ENCODE peak calls at places on chromosomes 12 and 14, in eight cellular contexts. Y, F, P, Q, L, C, T and H are unnamed samples.

GRCh38 chr12:124411291-124411878 is 116.5 kb downstream of the RFLNA start:
- DNase-seq in Y (peak; percentile 76), F (no peak), P (peak; percentile 75), Q (no peak), L (peak; percentile 63), C (peak; percentile 52), T (no peak), H (no peak)

GRCh38 chr12:54689984-54690383 is 41.8 kb upstream of the DCD start:
- DNase-seq in Y (no peak), F (no peak), P (no peak), Q (no peak), L (no peak), C (no peak), T (no peak), H (no peak)

GRCh38 chr12:85016423-85016822 is 19.7 kb downstream of the TSPAN19 start:
- DNase-seq in Y (peak; percentile 78), F (no peak), P (peak; percentile 50), Q (no peak), L (no peak), C (no peak), T (no peak), H (no peak)

GRCh38 chr12:122724641-122725243 is 5.9 kb downstream of the HCAR1 start:
- DNase-seq in Y (no peak), F (no peak), P (no peak), Q (no peak), L (no peak), C (no peak), T (no peak), H (no peak)

GRCh38 chr14:22691171-22691570 is 47.0 kb upstream of the OR6J1 start:
- DNase-seq in Y (peak; percentile 45), F (no peak), P (no peak), Q (no peak), L (no peak), C (no peak), T (no peak), H (no peak)

GRCh38 chr12:6026998-6027397 is 81.9 kb upstream of the ANO2 start:
- DNase-seq in Y (no peak), F (no peak), P (no peak), Q (no peak), L (no peak), C (no peak), T (no peak), H (no peak)

GRCh38 chr12:89166525-89166934 is 185.8 kb downstream of the DUSP6 start:
- DNase-seq in Y (no peak), F (no peak), P (no peak), Q (peak; percentile 31), L (no peak), C (no peak), T (no peak), H (no peak)

GRCh38 chr12:8493084-8493483 is 20.2 kb upstream of the CLEC4D start:
- DNase-seq in Y (no peak), F (no peak), P (peak; percentile 39), Q (peak; percentile 62), L (no peak), C (no peak), T (no peak), H (no peak)

GRCh38 chr12:459430-460258 is at the start of gene B4GALNT3:
- DNase-seq in Y (no peak), F (peak; percentile 75), P (no peak), Q (peak; percentile 67), L (peak; percentile 70), C (no peak), T (peak; percentile 31), H (peak; percentile 37)

GRCh38 chr12:92582888-92583287 is 119.9 kb upstream of the PLEKHG7 start:
- DNase-seq in Y (no peak), F (no peak), P (no peak), Q (no peak), L (no peak), C (no peak), T (no peak), H (no peak)

GRCh38 chr14:101840649-101841365 is 79.3 kb downstream of the PPP2R5C start:
- DNase-seq in Y (no peak), F (no peak), P (no peak), Q (no peak), L (no peak), C (no peak), T (no peak), H (no peak)

GRCh38 chr14:36584167-36584811 is 1.9 kb upstream of the NKX2-8 start:
- DNase-seq in Y (no peak), F (no peak), P (no peak), Q (no peak), L (no peak), C (no peak), T (no peak), H (no peak)

GRCh38 chr12:41907036-41907435 is 237.6 kb downstream of the GXYLT1 start:
- DNase-seq in Y (no peak), F (no peak), P (no peak), Q (no peak), L (no peak), C (no peak), T (no peak), H (no peak)

GRCh38 chr12:71041481-71041880 is 116.3 kb downstream of the TSPAN8 start:
- DNase-seq in Y (no peak), F (no peak), P (no peak), Q (no peak), L (peak; percentile 9), C (no peak), T (no peak), H (no peak)

GRCh38 chr12:48235796-48236333 is 32.8 kb upstream of the OR10AD1 start:
- DNase-seq in Y (no peak), F (no peak), P (no peak), Q (no peak), L (no peak), C (no peak), T (no peak), H (no peak)

GRCh38 chr12:57001448-57001906 is 4.9 kb downstream of the ZBTB39 start:
- DNase-seq in Y (no peak), F (peak; percentile 62), P (no peak), Q (peak; percentile 70), L (peak; percentile 80), C (no peak), T (peak; percentile 91), H (peak; percentile 47)

GRCh38 chr12:116426391-116427136 is 132.6 kb upstream of the MAP1LC3B2 start:
- DNase-seq in Y (peak; percentile 91), F (no peak), P (peak; percentile 69), Q (no peak), L (peak; percentile 27), C (peak; percentile 24), T (peak; percentile 13), H (no peak)

DNA sequence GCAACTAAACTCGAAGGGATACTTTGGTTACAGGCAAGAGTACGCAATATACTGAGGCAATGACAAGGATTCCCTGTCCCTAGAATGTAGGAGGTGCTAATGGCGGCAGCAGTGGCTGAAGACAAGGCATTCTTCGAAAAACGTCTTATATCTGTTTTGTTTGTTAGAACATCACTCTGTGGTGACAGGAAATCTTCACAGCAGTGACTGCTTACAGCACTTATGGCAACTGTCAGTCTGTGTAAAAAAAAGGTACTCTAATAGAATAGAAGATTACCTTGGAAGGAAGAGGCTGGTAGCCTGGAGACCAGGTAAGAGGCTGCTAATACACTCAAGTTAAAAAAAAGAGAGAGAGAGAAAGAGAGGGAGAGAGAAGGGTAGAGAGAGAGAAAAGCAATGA is 131.7 kb downstream of the ST8SIA1 start:
- DNase-seq in Y (no peak), F (no peak), P (no peak), Q (no peak), L (no peak), C (no peak), T (no peak), H (no peak)
- TF ChIP-seq CTCF in Y (no peak), F (no peak), P (no peak), Q (no peak), L (no peak), C (no peak), T (no peak), H (no peak)

GRCh38 chr12:4302881-4303280 is 18.1 kb upstream of the TIGAR start:
- DNase-seq in Y (no peak), F (no peak), P (no peak), Q (no peak), L (no peak), C (no peak), T (no peak), H (no peak)
- TF ChIP-seq CTCF in Y (no peak), F (no peak), P (no peak), Q (no peak), L (no peak), C (no peak), T (no peak), H (no peak)

GRCh38 chr12:12072064-12072760 is 1.5 kb downstream of the BCL2L14 start:
- DNase-seq in Y (no peak), F (peak; percentile 36), P (no peak), Q (peak; percentile 65), L (peak; percentile 74), C (no peak), T (no peak), H (no peak)

GRCh38 chr12:12070149-12070548 is 590 bp upstream of the BCL2L14 start:
- DNase-seq in Y (no peak), F (no peak), P (no peak), Q (no peak), L (peak; percentile 13), C (no peak), T (no peak), H (no peak)

GRCh38 chr12:12070674-12071661 is at the start of gene BCL2L14:
- DNase-seq in Y (no peak), F (no peak), P (no peak), Q (peak; percentile 69), L (peak; percentile 46), C (no peak), T (no peak), H (no peak)
- TF ChIP-seq CTCF in Y (no peak), F (no peak), P (no peak), Q (no peak), L (no peak), C (no peak), T (no peak), H (no peak)

GRCh38 chr12:50317198-50317597 is 33.9 kb upstream of the LIMA1 start:
- DNase-seq in Y (no peak), F (no peak), P (no peak), Q (no peak), L (no peak), C (no peak), T (no peak), H (no peak)
- TF ChIP-seq CTCF in Y (no peak), F (no peak), P (no peak), Q (no peak), L (no peak), C (no peak), T (no peak), H (no peak)

GRCh38 chr14:64725879-64726584 is 21.8 kb downstream of the PLEKHG3 start:
- DNase-seq in Y (no peak), F (no peak), P (no peak), Q (no peak), L (no peak), C (no peak), T (no peak), H (no peak)
- TF ChIP-seq CTCF in Y (no peak), F (no peak), P (no peak), Q (no peak), L (no peak), C (no peak), T (no peak), H (no peak)

GRCh38 chr12:103586132-103586531 is 941 bp upstream of the STAB2 start:
- DNase-seq in Y (no peak), F (no peak), P (no peak), Q (no peak), L (no peak), C (no peak), T (no peak), H (no peak)
- TF ChIP-seq CTCF in Y (peak; percentile 12), F (no peak), P (no peak), Q (no peak), L (no peak), C (no peak), T (no peak), H (no peak)